ENCODE peak calls at places on chromosomes 16 and 17, in ten cellular contexts. Y is HCEC 1CT, G is NCI-H524, N is H54, P is left cardiac atrium, C is EH, M is uterus, I is GM04503, D is NB4, U is mesothelial cell of epicardium. K is an unnamed sample.
A peak's percentile ranks its signal among the peaks of the same experiment; 100 is the strongest.

GRCh38 chr17:57823469-57824401 is 26.1 kb downstream of the MRPS23 start:
- DNase-seq in U (no peak), Y (peak; percentile 68), G (no peak), D (peak; percentile 71), M (no peak), C (no peak), P (no peak), N (peak; percentile 37), I (no peak), K (peak; percentile 64)

GRCh38 chr17:12403881-12404398 is 261.8 kb upstream of the MYOCD start:
- DNase-seq in P (no peak), N (no peak), G (no peak), Y (no peak), C (no peak), M (no peak), I (no peak), U (no peak), D (no peak), K (no peak)

GRCh38 chr17:63345598-63345997 is 100.5 kb downstream of the CYB561 start:
- DNase-seq in P (no peak), C (peak; percentile 89), U (no peak), D (no peak), N (no peak), G (no peak), Y (no peak), I (peak; percentile 51), M (no peak), K (no peak)

GRCh38 chr16:1530883-1531637 is 2.4 kb upstream of the TMEM204 start:
- DNase-seq in N (no peak), U (no peak), P (peak; percentile 78), I (peak; percentile 75), D (no peak), G (no peak), C (peak; percentile 96), M (peak; percentile 76), Y (no peak), K (no peak)

GRCh38 chr16:83619381-83620150 is 188.2 kb upstream of the HSBP1 start:
- DNase-seq in D (no peak), P (no peak), U (no peak), C (peak; percentile 27), G (peak; percentile 51), N (no peak), M (no peak), Y (peak; percentile 1), I (no peak), K (no peak)

GRCh38 chr17:82795615-82796014 is 43.8 kb downstream of the TBCD start:
- DNase-seq in I (no peak), N (no peak), G (no peak), D (no peak), P (no peak), M (no peak), U (no peak), Y (no peak), C (no peak), K (no peak)

GRCh38 chr17:32341141-32341856 is 674 bp downstream of the C17orf75 start:
- DNase-seq in N (no peak), U (no peak), M (no peak), D (peak; percentile 63), P (no peak), I (no peak), Y (no peak), G (no peak), C (peak; percentile 32), K (peak; percentile 57)

GRCh38 chr17:62741290-62741689 is 66.8 kb downstream of the MARCHF10 start:
- DNase-seq in D (no peak), C (no peak), U (no peak), M (no peak), G (no peak), N (no peak), Y (no peak), I (no peak), P (no peak), K (no peak)

GRCh38 chr16:89033304-89033703 is 56.3 kb upstream of the CBFA2T3 start:
- DNase-seq in G (no peak), C (no peak), N (no peak), Y (no peak), D (no peak), I (no peak), M (no peak), P (no peak), U (no peak), K (no peak)